ENCODE peak calls at places on chromosome 16, in ten cellular contexts. A is activated naive CD4-positive, alpha-beta T cell; F is H54; S is B cell; V is RCC 7860; U is naive thymus-derived CD4-positive, alpha-beta T cell; O is dermis microvascular lymphatic vessel endothelial cell; R is DND-41; T is stimulated activated naive CD4-positive, alpha-beta T cell treated with Interleukin-2 at 50 U/mL for 16 hours; K is HFF-Myc. X is an unnamed sample.

GRCh38 chr16:68069511-68070248 is 15.5 kb upstream of the NFATC3 start:
- DNase-seq in A (no peak), F (no peak), S (no peak), V (no peak), U (peak), O (no peak), R (peak), T (peak), K (no peak), X (no peak)

GRCh38 chr16:4411684-4412083 is 4.7 kb downstream of the CORO7 start:
- DNase-seq in A (no peak), F (no peak), S (no peak), V (no peak), U (no peak), O (no peak), R (no peak), T (no peak), K (no peak), X (no peak)

GRCh38 chr16:22673463-22673862 is 140.5 kb upstream of the HS3ST2 start:
- DNase-seq in A (no peak), F (no peak), S (no peak), V (no peak), U (no peak), O (no peak), R (no peak), T (no peak), K (no peak), X (no peak)

GRCh38 chr16:30903596-30903995 is 7.2 kb downstream of the CTF1 start:
- DNase-seq in A (no peak), F (no peak), S (no peak), V (no peak), U (no peak), O (peak), R (peak), T (no peak), K (peak), X (no peak)

GRCh38 chr16:85746431-85747227 is 4.3 kb downstream of the C16orf74 start:
- DNase-seq in A (no peak), F (peak), S (no peak), V (peak), U (no peak), O (no peak), R (no peak), T (no peak), K (no peak), X (no peak)

GRCh38 chr16:70738083-70738977 is 52.5 kb upstream of the MTSS2 start:
- DNase-seq in A (no peak), F (peak), S (no peak), V (peak), U (peak), O (peak), R (no peak), T (no peak), K (peak), X (no peak)

GRCh38 chr16:82681592-82681991 is 54.8 kb downstream of the CDH13 start:
- DNase-seq in A (no peak), F (no peak), S (no peak), V (no peak), U (no peak), O (no peak), R (no peak), T (no peak), K (no peak), X (no peak)

GRCh38 chr16:84785843-84786538 is 33.8 kb upstream of the CRISPLD2 start:
- DNase-seq in A (no peak), F (no peak), S (no peak), V (no peak), U (no peak), O (peak), R (no peak), T (no peak), K (no peak), X (no peak)

GRCh38 chr16:25143898-25144297 is 32.4 kb downstream of the LCMT1 start:
- DNase-seq in A (no peak), F (no peak), S (no peak), V (no peak), U (no peak), O (peak), R (no peak), T (no peak), K (no peak), X (no peak)

GRCh38 chr16:85055503-85056210 is 28.1 kb downstream of the KIAA0513 start:
- DNase-seq in A (no peak), F (peak), S (peak), V (peak), U (peak), O (peak), R (peak), T (peak), K (no peak), X (peak)

GRCh38 chr16:30934827-30935557 is 11.6 kb downstream of the FBXL19 start:
- DNase-seq in A (no peak), F (peak), S (no peak), V (peak), U (no peak), O (peak), R (peak), T (peak), K (peak), X (no peak)

GRCh38 chr16:11599579-11599978 is 12.9 kb upstream of the LITAF start:
- DNase-seq in A (no peak), F (no peak), S (no peak), V (no peak), U (no peak), O (no peak), R (no peak), T (no peak), K (no peak), X (no peak)

GRCh38 chr16:84362410-84362809 is 5.9 kb upstream of the ATP2C2 start:
- DNase-seq in A (no peak), F (no peak), S (no peak), V (no peak), U (no peak), O (no peak), R (no peak), T (no peak), K (no peak), X (no peak)

GRCh38 chr16:67939507-67940435 is 3.1 kb upstream of the PSMB10 start:
- DNase-seq in A (peak), F (no peak), S (no peak), V (no peak), U (peak), O (no peak), R (peak), T (peak), K (no peak), X (peak)

GRCh38 chr16:19236561-19236960 is 49.0 kb upstream of the CLEC19A start:
- DNase-seq in A (no peak), F (no peak), S (no peak), V (peak), U (no peak), O (no peak), R (no peak), T (no peak), K (no peak), X (no peak)

GRCh38 chr16:84115919-84116719 is 623 bp downstream of the MBTPS1 start:
- DNase-seq in A (peak), F (peak), S (no peak), V (peak), U (no peak), O (peak), R (peak), T (no peak), K (no peak), X (no peak)

GRCh38 chr16:1163567-1164055 is 10.7 kb downstream of the CACNA1H start:
- DNase-seq in A (no peak), F (peak), S (no peak), V (peak), U (no peak), O (no peak), R (no peak), T (no peak), K (no peak), X (no peak)

GRCh38 chr16:67447508-67448076 is 16.7 kb downstream of the HSD11B2 start:
- DNase-seq in A (no peak), F (no peak), S (peak), V (peak), U (peak), O (peak), R (peak), T (peak), K (no peak), X (peak)

GRCh38 chr16:68064791-68065365 is 20.3 kb upstream of the NFATC3 start:
- DNase-seq in A (peak), F (peak), S (peak), V (peak), U (peak), O (peak), R (peak), T (peak), K (no peak), X (peak)

GRCh38 chr16:12535535-12536411 is 267.9 kb downstream of the CPPED1 start:
- DNase-seq in A (no peak), F (no peak), S (no peak), V (no peak), U (no peak), O (peak), R (peak), T (peak), K (no peak), X (peak)

GRCh38 chr16:73329363-73330306 is 281.7 kb upstream of the ZFHX3 start:
- DNase-seq in A (no peak), F (no peak), S (no peak), V (no peak), U (no peak), O (no peak), R (no peak), T (no peak), K (no peak), X (no peak)

GRCh38 chr16:56428087-56428486 is 2.7 kb upstream of the AMFR start:
- DNase-seq in A (no peak), F (no peak), S (no peak), V (no peak), U (no peak), O (no peak), R (no peak), T (no peak), K (no peak), X (peak)

GRCh38 chr16:68636818-68637217 is 8.3 kb upstream of the CDH3 start:
- DNase-seq in A (no peak), F (no peak), S (no peak), V (no peak), U (no peak), O (peak), R (no peak), T (no peak), K (no peak), X (no peak)

GRCh38 chr16:7513429-7513828 is 180.8 kb downstream of the RBFOX1 start:
- DNase-seq in A (no peak), F (no peak), S (no peak), V (no peak), U (no peak), O (no peak), R (peak), T (no peak), K (no peak), X (no peak)

GRCh38 chr16:89506791-89507191 is 1.4 kb upstream of the SPG7 start:
- DNase-seq in A (no peak), F (no peak), S (no peak), V (no peak), U (peak), O (no peak), R (peak), T (no peak), K (no peak), X (peak)